ENCODE peak calls at places on chromosomes 11 and 22, in six cellular contexts. One of them, this sample, is unnamed.

GRCh38 chr11:33663121-33663520 is 37.5 kb downstream of the C11orf91 start:
- DNase-seq in chondrocyte: no peak
- DNase-seq in hypothalamus: no peak
- DNase-seq in mammary epithelial cell: no peak
- DNase-seq in effector CD8-positive, alpha-beta T cell: no peak
- DNase-seq in ureter: no peak
- DNase-seq in this sample: no peak

GRCh38 chr22:30843245-30843644 is 125.3 kb downstream of the MORC2 start:
- DNase-seq in effector CD8-positive, alpha-beta T cell: no peak
- DNase-seq in ureter: no peak
- DNase-seq in chondrocyte: no peak
- DNase-seq in mammary epithelial cell: no peak
- DNase-seq in hypothalamus: no peak
- DNase-seq in this sample: no peak

GRCh38 chr22:39456262-39457046 is at the start of gene MGAT3:
- DNase-seq in mammary epithelial cell: no peak
- DNase-seq in effector CD8-positive, alpha-beta T cell: no peak
- DNase-seq in chondrocyte: no peak
- DNase-seq in hypothalamus: no peak
- DNase-seq in ureter: no peak
- DNase-seq in this sample: no peak

GRCh38 chr11:19080579-19080993 is 20.1 kb upstream of the MRGPRX2 start:
- DNase-seq in hypothalamus: no peak
- DNase-seq in ureter: no peak
- DNase-seq in effector CD8-positive, alpha-beta T cell: no peak
- DNase-seq in mammary epithelial cell: peak
- DNase-seq in chondrocyte: no peak
- DNase-seq in this sample: peak

GRCh38 chr22:17157714-17158113 is 1.4 kb downstream of the HDHD5 start:
- DNase-seq in chondrocyte: peak
- DNase-seq in hypothalamus: no peak
- DNase-seq in effector CD8-positive, alpha-beta T cell: no peak
- DNase-seq in ureter: no peak
- DNase-seq in mammary epithelial cell: no peak
- DNase-seq in this sample: no peak

GRCh38 chr11:113874096-113874919 is 1.1 kb downstream of the USP28 start:
- DNase-seq in ureter: no peak
- DNase-seq in effector CD8-positive, alpha-beta T cell: no peak
- DNase-seq in hypothalamus: no peak
- DNase-seq in mammary epithelial cell: peak
- DNase-seq in chondrocyte: no peak
- DNase-seq in this sample: no peak

GRCh38 chr22:25972397-25972796 is 196.9 kb upstream of the SEZ6L start:
- DNase-seq in chondrocyte: no peak
- DNase-seq in effector CD8-positive, alpha-beta T cell: no peak
- DNase-seq in mammary epithelial cell: no peak
- DNase-seq in hypothalamus: no peak
- DNase-seq in ureter: no peak
- DNase-seq in this sample: no peak

GRCh38 chr11:59197990-59198389 is 14.7 kb downstream of the MPEG1 start:
- DNase-seq in mammary epithelial cell: no peak
- DNase-seq in ureter: peak
- DNase-seq in chondrocyte: no peak
- DNase-seq in hypothalamus: no peak
- DNase-seq in effector CD8-positive, alpha-beta T cell: no peak
- DNase-seq in this sample: peak

GRCh38 chr11:79857404-79857803 is 416.6 kb upstream of the TENM4 start:
- DNase-seq in effector CD8-positive, alpha-beta T cell: no peak
- DNase-seq in chondrocyte: no peak
- DNase-seq in hypothalamus: no peak
- DNase-seq in ureter: no peak
- DNase-seq in mammary epithelial cell: no peak
- DNase-seq in this sample: no peak

GRCh38 chr11:130514316-130514715 is 65.9 kb downstream of the ADAMTS15 start:
- DNase-seq in hypothalamus: no peak
- DNase-seq in effector CD8-positive, alpha-beta T cell: no peak
- DNase-seq in chondrocyte: no peak
- DNase-seq in mammary epithelial cell: no peak
- DNase-seq in ureter: no peak
- DNase-seq in this sample: no peak

GRCh38 chr11:102279641-102280170 is 37.6 kb upstream of the BIRC3 start:
- DNase-seq in chondrocyte: no peak
- DNase-seq in effector CD8-positive, alpha-beta T cell: no peak
- DNase-seq in hypothalamus: no peak
- DNase-seq in mammary epithelial cell: peak
- DNase-seq in ureter: peak
- DNase-seq in this sample: no peak

GRCh38 chr22:32791056-32791455 is 10.4 kb upstream of the TIMP3 start:
- DNase-seq in ureter: no peak
- DNase-seq in mammary epithelial cell: no peak
- DNase-seq in chondrocyte: no peak
- DNase-seq in effector CD8-positive, alpha-beta T cell: no peak
- DNase-seq in hypothalamus: no peak
- DNase-seq in this sample: no peak

GRCh38 chr22:37020192-37020479 is 594 bp downstream of the MPST start:
- DNase-seq in mammary epithelial cell: peak
- DNase-seq in effector CD8-positive, alpha-beta T cell: no peak
- DNase-seq in ureter: peak
- DNase-seq in chondrocyte: no peak
- DNase-seq in hypothalamus: no peak
- DNase-seq in this sample: peak

GRCh38 chr11:60357771-60358170 is 20.6 kb upstream of the MS4A7 start:
- DNase-seq in hypothalamus: no peak
- DNase-seq in ureter: no peak
- DNase-seq in chondrocyte: no peak
- DNase-seq in mammary epithelial cell: no peak
- DNase-seq in effector CD8-positive, alpha-beta T cell: no peak
- DNase-seq in this sample: no peak

GRCh38 chr11:68026391-68027105 is 3.9 kb upstream of the NDUFS8 start:
- DNase-seq in hypothalamus: no peak
- DNase-seq in effector CD8-positive, alpha-beta T cell: no peak
- DNase-seq in ureter: no peak
- DNase-seq in chondrocyte: no peak
- DNase-seq in mammary epithelial cell: no peak
- DNase-seq in this sample: no peak

GRCh38 chr11:57288771-57289579 is 35.8 kb downstream of the TNKS1BP1 start:
- DNase-seq in ureter: no peak
- DNase-seq in effector CD8-positive, alpha-beta T cell: no peak
- DNase-seq in chondrocyte: no peak
- DNase-seq in mammary epithelial cell: peak
- DNase-seq in hypothalamus: no peak
- DNase-seq in this sample: no peak

GRCh38 chr11:114175706-114176105 is 116.2 kb downstream of the ZBTB16 start:
- DNase-seq in hypothalamus: no peak
- DNase-seq in ureter: no peak
- DNase-seq in mammary epithelial cell: no peak
- DNase-seq in chondrocyte: no peak
- DNase-seq in effector CD8-positive, alpha-beta T cell: no peak
- DNase-seq in this sample: no peak

GRCh38 chr22:46931414-46931813 is 169.0 kb downstream of the TBC1D22A start:
- DNase-seq in mammary epithelial cell: peak
- DNase-seq in hypothalamus: no peak
- DNase-seq in ureter: no peak
- DNase-seq in chondrocyte: no peak
- DNase-seq in effector CD8-positive, alpha-beta T cell: no peak
- DNase-seq in this sample: no peak

GRCh38 chr11:122633219-122633829 is 22.2 kb upstream of the UBASH3B start:
- DNase-seq in chondrocyte: no peak
- DNase-seq in ureter: no peak
- DNase-seq in effector CD8-positive, alpha-beta T cell: no peak
- DNase-seq in mammary epithelial cell: peak
- DNase-seq in hypothalamus: no peak
- DNase-seq in this sample: peak

GRCh38 chr11:88475991-88476418 is 138.5 kb upstream of the CTSC start:
- DNase-seq in hypothalamus: no peak
- DNase-seq in chondrocyte: no peak
- DNase-seq in effector CD8-positive, alpha-beta T cell: no peak
- DNase-seq in ureter: no peak
- DNase-seq in mammary epithelial cell: no peak
- DNase-seq in this sample: no peak

GRCh38 chr11:108111126-108111525 is 10.2 kb upstream of the ACAT1 start:
- DNase-seq in effector CD8-positive, alpha-beta T cell: no peak
- DNase-seq in hypothalamus: no peak
- DNase-seq in mammary epithelial cell: no peak
- DNase-seq in ureter: no peak
- DNase-seq in chondrocyte: no peak
- DNase-seq in this sample: no peak

GRCh38 chr22:48490513-48491411 is 1336.9 kb downstream of the BRD1 start:
- DNase-seq in chondrocyte: peak
- DNase-seq in ureter: no peak
- DNase-seq in effector CD8-positive, alpha-beta T cell: no peak
- DNase-seq in hypothalamus: no peak
- DNase-seq in mammary epithelial cell: no peak
- DNase-seq in this sample: no peak

GRCh38 chr11:128531588-128531987 is 55.8 kb downstream of the ETS1 start:
- DNase-seq in effector CD8-positive, alpha-beta T cell: no peak
- DNase-seq in mammary epithelial cell: no peak
- DNase-seq in ureter: no peak
- DNase-seq in chondrocyte: no peak
- DNase-seq in hypothalamus: no peak
- DNase-seq in this sample: no peak